ENCODE peak calls at places on chromosomes 4 and X, in six cellular contexts. R, G, S, H, U and I are unnamed samples.

GRCh38 chr4:1245481-1246051 is 3.4 kb downstream of the CTBP1 start:
- DNase-seq in S (no peak), R (no peak), H (no peak), G (no peak), U (no peak), I (peak; percentile 17)

GRCh38 chrX:148416142-148416541 is 84.3 kb upstream of the AFF2 start:
- DNase-seq in G (no peak), U (no peak), S (no peak), R (no peak), H (no peak), I (no peak)

GRCh38 chrX:135543924-135544323 is 23.5 kb downstream of the INTS6L start:
- DNase-seq in U (no peak), R (no peak), H (no peak), G (no peak), S (no peak), I (no peak)

GRCh38 chr4:187491421-187491820 is 504.1 kb upstream of the ZFP42 start:
- DNase-seq in S (no peak), U (no peak), R (no peak), H (no peak), G (no peak), I (no peak)

GRCh38 chr4:52051615-52052474 is 741 bp downstream of the SPATA18 start:
- DNase-seq in G (peak; percentile 89), U (peak; percentile 81), S (peak; percentile 91), H (no peak), R (no peak), I (peak; percentile 89)

GRCh38 chr4:77065382-77065781 is 10.4 kb downstream of the CCNI start:
- DNase-seq in H (no peak), U (no peak), R (no peak), S (no peak), G (no peak), I (no peak)

GRCh38 chr4:182231503-182231902 is 11.7 kb upstream of the TENM3 start:
- DNase-seq in H (no peak), R (no peak), S (no peak), U (no peak), G (no peak), I (no peak)

GRCh38 chr4:179485781-179486180 is 2043.5 kb upstream of the AGA start:
- DNase-seq in H (no peak), G (no peak), S (no peak), R (no peak), U (no peak), I (no peak)

GRCh38 chr4:48226199-48226598 is 43.4 kb downstream of the TEC start:
- DNase-seq in U (no peak), H (no peak), G (no peak), R (no peak), S (no peak), I (no peak)

GRCh38 chr4:55278316-55278715 is 67.7 kb upstream of the SRD5A3 start:
- DNase-seq in S (no peak), U (no peak), R (no peak), H (no peak), G (no peak), I (no peak)

GRCh38 chr4:18847276-18847890 is 825.8 kb upstream of the LCORL start:
- DNase-seq in H (peak; percentile 4), R (no peak), S (no peak), U (no peak), G (no peak), I (peak; percentile 20)

GRCh38 chr4:109411964-109412363 is 21.7 kb upstream of the SEC24B start:
- DNase-seq in G (no peak), S (peak; percentile 21), H (no peak), U (no peak), R (no peak), I (peak; percentile 32)